ENCODE peak calls at places on chromosomes 5 and 9, in nine cellular contexts. W is tibial nerve; V is neural crest cell; J is H9; U is lower leg skin; Q is hepatocyte; Y is transverse colon; I is CD4-positive, alpha-beta T cell; X is astrocyte. M is an unnamed sample.

GRCh38 chr9:127878652-127879377 is 1.3 kb upstream of the AK1 start:
- DNase-seq in W (no peak), V (no peak), J (no peak), U (no peak), Q (no peak), Y (no peak), I (no peak), X (no peak), M (no peak)

GRCh38 chr9:130995399-130995941 is 13.5 kb upstream of the LAMC3 start:
- DNase-seq in W (no peak), V (no peak), J (no peak), U (no peak), Q (peak), Y (peak), I (no peak), X (peak), M (no peak)

GRCh38 chr5:131513780-131514179 is 121.2 kb downstream of the RAPGEF6 start:
- DNase-seq in W (no peak), V (no peak), J (no peak), U (no peak), Q (no peak), Y (no peak), I (no peak), X (no peak), M (no peak)

GRCh38 chr9:82247318-82247717 is 258.7 kb downstream of the SPATA31D1 start:
- DNase-seq in W (no peak), V (no peak), J (peak), U (no peak), Q (no peak), Y (no peak), I (no peak), X (peak), M (peak)

GRCh38 chr5:95520176-95520575 is 34.6 kb downstream of the SKIC3 start:
- DNase-seq in W (no peak), V (no peak), J (no peak), U (no peak), Q (no peak), Y (no peak), I (no peak), X (no peak), M (no peak)

GRCh38 chr5:159571501-159572244 is 241.4 kb upstream of the IL12B start:
- DNase-seq in W (no peak), V (no peak), J (no peak), U (no peak), Q (peak), Y (no peak), I (no peak), X (no peak), M (no peak)

GRCh38 chr9:90808890-90809685 is 7.5 kb downstream of the SYK start:
- DNase-seq in W (no peak), V (no peak), J (no peak), U (no peak), Q (no peak), Y (no peak), I (no peak), X (no peak), M (peak)

GRCh38 chr5:937151-937924 is 44.7 kb downstream of the TRIP13 start:
- DNase-seq in W (no peak), V (no peak), J (no peak), U (peak), Q (no peak), Y (no peak), I (no peak), X (no peak), M (no peak)

GRCh38 chr5:126920291-126920690 is 110.1 kb downstream of the MARCHF3 start:
- DNase-seq in W (no peak), V (no peak), J (no peak), U (no peak), Q (no peak), Y (no peak), I (no peak), X (peak), M (no peak)

GRCh38 chr5:67453526-67453925 is 256.9 kb upstream of the CD180 start:
- DNase-seq in W (no peak), V (no peak), J (no peak), U (no peak), Q (no peak), Y (no peak), I (no peak), X (peak), M (no peak)

GRCh38 chr9:101508203-101508602 is 25.4 kb upstream of the RNF20 start:
- DNase-seq in W (no peak), V (no peak), J (no peak), U (no peak), Q (no peak), Y (no peak), I (no peak), X (no peak), M (no peak)

GRCh38 chr5:115656404-115656803 is 30.6 kb upstream of the TMED7 start:
- DNase-seq in W (no peak), V (no peak), J (no peak), U (no peak), Q (no peak), Y (no peak), I (no peak), X (no peak), M (no peak)

GRCh38 chr9:130633336-130634190 is 30.8 kb upstream of the PRDM12 start:
- DNase-seq in W (no peak), V (no peak), J (no peak), U (peak), Q (no peak), Y (no peak), I (no peak), X (no peak), M (no peak)

GRCh38 chr5:107519900-107520354 is 150.8 kb downstream of the EFNA5 start:
- DNase-seq in W (no peak), V (no peak), J (no peak), U (no peak), Q (peak), Y (no peak), I (no peak), X (peak), M (no peak)

DNA sequence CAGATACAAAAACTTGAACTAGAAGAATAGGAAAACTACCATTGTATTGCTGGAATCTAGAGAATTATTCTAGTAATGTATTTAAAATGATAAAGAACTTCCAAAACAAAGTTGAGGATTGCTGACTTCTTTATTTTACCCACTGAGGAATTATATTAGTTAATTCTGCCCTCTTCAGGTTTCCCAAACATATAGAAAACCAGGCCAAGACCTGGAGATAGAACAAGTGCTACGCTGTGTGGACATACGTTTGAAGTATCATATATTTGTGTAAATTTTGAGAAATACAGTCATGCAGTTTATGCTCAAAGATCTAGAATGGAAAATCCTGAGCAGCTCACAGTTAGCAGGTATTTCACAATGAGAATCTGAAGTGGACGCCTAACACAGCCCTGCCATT is 162.3 kb upstream of the CYLC2 start:
- DNase-seq in W (no peak), V (no peak), J (no peak), U (no peak), Q (no peak), Y (no peak), I (no peak), X (no peak), M (no peak)
- TF ChIP-seq CTCF in W (no peak), V (no peak), J (no peak), U (no peak), Q (no peak), Y (no peak), I (no peak), X (no peak), M (no peak)

GRCh38 chr9:108119530-108120113 is 630.1 kb upstream of the KLF4 start:
- DNase-seq in W (no peak), V (no peak), J (no peak), U (no peak), Q (no peak), Y (no peak), I (no peak), X (no peak), M (no peak)

GRCh38 chr9:108130896-108131295 is 641.3 kb upstream of the KLF4 start:
- DNase-seq in W (no peak), V (no peak), J (no peak), U (no peak), Q (no peak), Y (no peak), I (no peak), X (no peak), M (no peak)

GRCh38 chr9:108125541-108125940 is 636.0 kb upstream of the KLF4 start:
- DNase-seq in W (no peak), V (no peak), J (peak), U (no peak), Q (no peak), Y (no peak), I (no peak), X (no peak), M (no peak)
- TF ChIP-seq CTCF in W (no peak), V (peak), J (peak), U (no peak), Q (no peak), Y (no peak), I (no peak), X (no peak), M (peak)

GRCh38 chr5:29001666-29002065 is 1963.3 kb upstream of the CDH9 start:
- DNase-seq in W (no peak), V (no peak), J (peak), U (no peak), Q (peak), Y (no peak), I (no peak), X (no peak), M (no peak)

GRCh38 chr5:29005386-29005785 is 1967.0 kb upstream of the CDH9 start:
- DNase-seq in W (no peak), V (no peak), J (no peak), U (no peak), Q (peak), Y (no peak), I (no peak), X (no peak), M (no peak)

DNA sequence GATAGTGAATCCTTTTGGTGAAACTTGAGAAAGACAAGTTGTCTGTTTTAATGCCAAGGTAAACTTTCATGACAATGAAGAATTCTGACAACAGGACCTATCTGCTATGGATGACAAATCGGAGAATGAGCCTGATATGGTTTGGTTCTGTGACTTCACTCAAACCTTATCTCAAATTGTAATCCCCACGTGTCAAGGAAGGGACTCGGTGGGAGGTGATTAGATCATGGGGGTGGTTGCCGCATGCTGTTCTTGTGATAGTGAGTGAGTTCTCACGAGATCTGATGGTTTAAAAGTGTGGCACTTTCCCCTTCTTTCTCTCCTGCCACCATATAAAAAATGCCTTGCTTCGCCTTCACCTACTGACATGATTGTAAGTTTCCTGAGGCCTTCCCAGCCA is 1964.1 kb upstream of the CDH9 start:
- DNase-seq in W (no peak), V (no peak), J (no peak), U (no peak), Q (no peak), Y (no peak), I (no peak), X (no peak), M (no peak)
- TF ChIP-seq CTCF in W (no peak), V (no peak), J (no peak), U (no peak), Q (no peak), Y (no peak), I (no peak), X (no peak), M (no peak)

GRCh38 chr5:177455036-177455660 is 8.5 kb downstream of the PRR7 start:
- DNase-seq in W (no peak), V (peak), J (peak), U (peak), Q (peak), Y (peak), I (peak), X (peak), M (no peak)

GRCh38 chr5:177454397-177455035 is 7.9 kb downstream of the PRR7 start:
- DNase-seq in W (peak), V (peak), J (peak), U (peak), Q (peak), Y (peak), I (peak), X (peak), M (peak)

GRCh38 chr5:177455661-177456590 is 9.3 kb downstream of the PRR7 start:
- DNase-seq in W (peak), V (peak), J (peak), U (peak), Q (peak), Y (peak), I (peak), X (peak), M (peak)

GRCh38 chr5:177452688-177453638 is 6.3 kb downstream of the PRR7 start:
- DNase-seq in W (no peak), V (no peak), J (no peak), U (no peak), Q (no peak), Y (no peak), I (no peak), X (no peak), M (no peak)

DNA sequence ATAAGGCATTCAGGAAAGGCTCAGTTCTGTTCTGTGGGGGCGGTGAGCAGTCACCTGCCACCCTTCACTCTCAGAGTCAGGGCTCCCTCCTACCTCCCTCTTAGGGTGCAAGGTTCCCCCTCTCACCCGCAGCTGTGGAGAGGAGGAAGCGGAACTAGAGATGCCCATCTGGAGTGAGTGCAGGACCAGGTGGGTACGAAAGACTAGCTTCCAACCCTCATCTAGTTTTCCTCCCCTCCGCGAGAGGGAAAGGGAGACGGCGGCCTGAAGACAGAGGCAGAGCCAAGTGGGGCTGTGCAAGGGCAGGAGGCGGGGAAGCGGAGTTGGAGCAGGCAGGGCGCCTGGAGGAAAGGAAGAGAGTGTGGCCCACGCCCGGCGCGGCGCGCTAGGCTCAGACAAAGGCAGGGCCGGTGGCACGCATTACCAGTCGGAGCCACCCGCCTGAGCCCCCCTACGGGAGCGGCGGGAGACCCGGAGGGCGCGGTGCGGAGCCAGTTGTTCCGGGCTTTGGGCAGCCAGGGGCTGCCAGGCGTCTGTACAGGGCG is 7.3 kb downstream of the PRR7 start:
- DNase-seq in W (no peak), V (peak), J (no peak), U (no peak), Q (peak), Y (peak), I (no peak), X (no peak), M (no peak)
- TF ChIP-seq CTCF in W (no peak), V (no peak), J (no peak), U (no peak), Q (no peak), Y (no peak), I (no peak), X (no peak), M (no peak)

GRCh38 chr9:129482521-129483466 is 138.1 kb downstream of the C9orf50 start:
- DNase-seq in W (peak), V (peak), J (no peak), U (peak), Q (peak), Y (peak), I (no peak), X (peak), M (peak)
- TF ChIP-seq CTCF in W (no peak), V (no peak), J (no peak), U (no peak), Q (peak), Y (no peak), I (no peak), X (no peak), M (no peak)

M was measured in CD14-positive monocyte.